ENCODE peak calls at places on chromosomes 3 and 15, in five cellular contexts. One of them, this sample, is unnamed.

GRCh38 chr3:159189994-159190669 is 388.3 kb downstream of the MFSD1 start:
- DNase-seq in mucosa of gallbladder: no peak
- DNase-seq in left ventricle myocardium inferior: no peak
- DNase-seq in non-pigmented ciliary epithelial cell: peak
- DNase-seq in RPMI8226: no peak
- DNase-seq in this sample: no peak

GRCh38 chr3:193851941-193852674 is 259.1 kb downstream of the OPA1 start:
- DNase-seq in mucosa of gallbladder: no peak
- DNase-seq in left ventricle myocardium inferior: no peak
- DNase-seq in non-pigmented ciliary epithelial cell: no peak
- DNase-seq in RPMI8226: no peak
- DNase-seq in this sample: no peak

GRCh38 chr15:85164841-85165466 is 183.3 kb downstream of the PDE8A start:
- DNase-seq in mucosa of gallbladder: no peak
- DNase-seq in left ventricle myocardium inferior: no peak
- DNase-seq in non-pigmented ciliary epithelial cell: no peak
- DNase-seq in RPMI8226: no peak
- DNase-seq in this sample: no peak

GRCh38 chr3:152283492-152284381 is 15.0 kb downstream of the MBNL1 start:
- DNase-seq in mucosa of gallbladder: no peak
- DNase-seq in left ventricle myocardium inferior: no peak
- DNase-seq in non-pigmented ciliary epithelial cell: no peak
- DNase-seq in RPMI8226: peak
- DNase-seq in this sample: peak

GRCh38 chr15:65410972-65411371 is 11.8 kb downstream of the IGDCC4 start:
- DNase-seq in mucosa of gallbladder: no peak
- DNase-seq in left ventricle myocardium inferior: no peak
- DNase-seq in non-pigmented ciliary epithelial cell: no peak
- DNase-seq in RPMI8226: no peak
- DNase-seq in this sample: no peak

GRCh38 chr3:69282191-69282590 is 103.7 kb downstream of the FRMD4B start:
- DNase-seq in mucosa of gallbladder: peak
- DNase-seq in left ventricle myocardium inferior: no peak
- DNase-seq in non-pigmented ciliary epithelial cell: no peak
- DNase-seq in RPMI8226: no peak
- DNase-seq in this sample: no peak

GRCh38 chr3:196378442-196378841 is 40.3 kb upstream of the TM4SF19 start:
- DNase-seq in mucosa of gallbladder: no peak
- DNase-seq in left ventricle myocardium inferior: no peak
- DNase-seq in non-pigmented ciliary epithelial cell: no peak
- DNase-seq in RPMI8226: no peak
- DNase-seq in this sample: no peak

GRCh38 chr3:99662838-99663570 is 24.6 kb downstream of the COL8A1 start:
- DNase-seq in mucosa of gallbladder: no peak
- DNase-seq in left ventricle myocardium inferior: no peak
- DNase-seq in non-pigmented ciliary epithelial cell: no peak
- DNase-seq in RPMI8226: no peak
- DNase-seq in this sample: no peak

GRCh38 chr3:194497799-194498575 is 11.2 kb upstream of the ATP13A3 start:
- DNase-seq in mucosa of gallbladder: no peak
- DNase-seq in left ventricle myocardium inferior: no peak
- DNase-seq in non-pigmented ciliary epithelial cell: no peak
- DNase-seq in RPMI8226: peak
- DNase-seq in this sample: no peak

GRCh38 chr3:69452295-69452694 is 66.4 kb upstream of the FRMD4B start:
- DNase-seq in mucosa of gallbladder: no peak
- DNase-seq in left ventricle myocardium inferior: no peak
- DNase-seq in non-pigmented ciliary epithelial cell: no peak
- DNase-seq in RPMI8226: no peak
- DNase-seq in this sample: no peak

This sample was measured in NAMALWA.